ENCODE peak calls at places on chromosomes 13 and 19, in eight cellular contexts. B is psoas muscle, S is tibial artery, L is A549, A is nephron progenitor cell, I is heart right ventricle, Y is astrocyte, D is MCF 10A. U is an unnamed sample.

GRCh38 chr13:55439450-55439849 is 1701.3 kb upstream of the PRR20A start:
- DNase-seq in A (no peak), I (no peak), S (no peak), D (no peak), L (no peak), B (no peak), Y (no peak), U (no peak)

GRCh38 chr13:112107289-112107688 is 40.3 kb downstream of the SOX1 start:
- DNase-seq in Y (no peak), B (no peak), S (no peak), A (no peak), D (no peak), I (no peak), L (no peak), U (no peak)

GRCh38 chr19:39310558-39311311 is 9.9 kb downstream of the LRFN1 start:
- DNase-seq in A (no peak), B (no peak), Y (peak), S (no peak), I (no peak), D (no peak), L (peak), U (no peak)

GRCh38 chr13:86788624-86789023 is 882.5 kb upstream of the SLITRK5 start:
- DNase-seq in D (no peak), A (no peak), S (no peak), I (no peak), L (no peak), Y (no peak), B (no peak), U (no peak)

GRCh38 chr13:79799466-79799865 is 318.5 kb downstream of the NDFIP2 start:
- DNase-seq in I (no peak), S (no peak), Y (no peak), L (no peak), A (no peak), D (no peak), B (no peak), U (no peak)

GRCh38 chr13:27043013-27043412 is 128.6 kb downstream of the USP12 start:
- DNase-seq in D (peak), S (no peak), B (no peak), Y (peak), A (no peak), I (peak), L (peak), U (peak)

GRCh38 chr13:44022196-44022595 is 142.5 kb downstream of the LACC1 start:
- DNase-seq in I (no peak), B (no peak), L (peak), A (no peak), S (no peak), Y (peak), D (peak), U (no peak)

GRCh38 chr13:42532561-42533335 is 41.2 kb upstream of the TNFSF11 start:
- DNase-seq in I (no peak), A (no peak), S (no peak), L (no peak), B (no peak), D (no peak), Y (no peak), U (no peak)

GRCh38 chr19:4567584-4568071 is 8.1 kb upstream of the SEMA6B start:
- DNase-seq in S (no peak), I (peak), A (peak), L (peak), D (peak), Y (no peak), B (peak), U (peak)

GRCh38 chr19:10817291-10818038 is 18.5 kb downstream of the TMED1 start:
- DNase-seq in D (no peak), I (peak), B (peak), S (peak), Y (peak), L (no peak), A (no peak), U (peak)

GRCh38 chr13:83666126-83666525 is 216.1 kb downstream of the SLITRK1 start:
- DNase-seq in Y (peak), I (no peak), D (peak), S (no peak), B (no peak), L (no peak), A (no peak), U (peak)

DNA sequence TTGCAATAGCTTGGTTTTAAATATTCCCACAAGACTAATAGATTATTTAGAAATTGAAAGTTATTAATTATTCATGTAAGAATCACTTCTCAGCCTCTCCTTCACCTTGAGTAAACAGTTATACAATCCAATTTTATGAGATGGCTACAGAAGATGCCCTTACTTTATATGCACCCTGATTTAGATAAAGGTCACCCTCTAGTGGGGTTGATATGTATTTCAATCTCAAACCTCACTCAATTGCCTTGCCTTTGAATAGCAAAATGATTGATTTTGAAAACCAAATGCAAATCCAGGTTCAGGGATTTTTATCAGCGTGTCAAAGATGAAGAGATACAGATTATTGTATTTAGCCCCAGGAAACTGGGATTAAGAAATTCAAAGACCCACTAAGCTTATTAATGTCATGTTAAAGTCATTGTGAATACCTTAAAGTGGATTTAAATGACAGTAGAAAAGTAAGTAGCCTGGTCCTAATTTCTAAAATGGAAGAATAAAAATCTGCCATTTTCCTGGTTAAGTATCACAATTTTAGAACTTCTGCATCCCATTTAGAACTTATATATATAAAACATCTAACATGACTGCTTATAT is 305.1 kb downstream of the ITGBL1 start:
- DNase-seq in I (no peak), L (peak), D (peak), S (no peak), B (no peak), Y (peak), A (no peak), U (peak)
- TF ChIP-seq CTCF in I (peak), L (peak), D (peak), S (peak), B (peak), Y (peak), A (peak), U (peak)

GRCh38 chr19:49884109-49884508 is 6.6 kb downstream of the TBC1D17 start:
- DNase-seq in Y (no peak), I (no peak), B (peak), D (no peak), S (no peak), L (no peak), A (no peak), U (no peak)
- TF ChIP-seq CTCF in Y (no peak), I (no peak), B (no peak), D (no peak), S (no peak), L (no peak), A (no peak), U (no peak)

GRCh38 chr13:101258071-101258470 is 158.2 kb downstream of the NALCN start:
- DNase-seq in L (peak), D (peak), A (peak), S (no peak), Y (peak), B (peak), I (no peak), U (peak)
- TF ChIP-seq CTCF in L (no peak), D (no peak), A (no peak), S (no peak), Y (peak), B (no peak), I (no peak), U (no peak)

GRCh38 chr19:28239270-28239669 is 973.7 kb downstream of the UQCRFS1 start:
- DNase-seq in D (no peak), B (no peak), A (peak), Y (no peak), I (no peak), L (peak), S (no peak), U (no peak)

GRCh38 chr19:28245937-28246336 is 967.0 kb downstream of the UQCRFS1 start:
- DNase-seq in S (no peak), D (no peak), B (no peak), L (no peak), I (no peak), Y (no peak), A (no peak), U (no peak)

GRCh38 chr19:28244966-28245365 is 968.0 kb downstream of the UQCRFS1 start:
- DNase-seq in D (no peak), B (no peak), I (no peak), Y (no peak), A (no peak), L (no peak), S (no peak), U (no peak)

DNA sequence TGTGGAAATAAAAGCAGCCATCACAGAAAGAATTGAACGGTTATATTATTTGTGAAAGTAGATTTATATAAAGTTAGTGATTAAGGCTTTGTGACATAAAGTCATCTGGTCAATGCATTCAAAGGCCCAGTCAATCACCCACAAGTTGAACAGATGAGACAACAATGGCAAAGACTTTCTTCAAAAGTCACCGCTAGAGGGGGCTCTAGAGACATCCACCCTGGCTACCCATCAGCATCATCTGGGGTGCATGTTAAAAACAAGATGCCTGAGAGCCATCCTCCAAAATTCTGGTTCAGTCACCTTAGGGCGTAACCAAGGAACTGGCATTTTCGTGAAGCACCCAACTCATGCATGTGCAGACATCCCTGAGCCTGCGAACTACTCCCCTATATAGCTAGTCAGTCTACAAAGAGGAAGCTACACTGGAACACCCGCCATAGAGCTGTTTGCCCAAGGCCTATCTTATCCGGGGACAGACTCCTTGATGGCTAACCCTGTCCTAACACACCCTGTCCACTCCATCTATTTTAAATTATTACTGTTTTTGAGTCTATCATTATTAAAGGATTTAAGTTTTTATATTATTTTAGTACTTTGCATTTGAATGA is 970.5 kb downstream of the UQCRFS1 start:
- DNase-seq in Y (no peak), D (peak), S (no peak), B (no peak), A (peak), L (peak), I (peak), U (no peak)
- TF ChIP-seq CTCF in Y (peak), D (no peak), S (no peak), B (peak), A (peak), L (peak), I (peak), U (peak)

GRCh38 chr19:51097166-51097736 is 11.0 kb downstream of the CTU1 start:
- DNase-seq in B (peak), I (peak), D (peak), L (peak), Y (peak), S (no peak), A (peak), U (peak)
- TF ChIP-seq CTCF in B (peak), I (peak), D (peak), L (peak), Y (peak), S (peak), A (peak), U (peak)

DNA sequence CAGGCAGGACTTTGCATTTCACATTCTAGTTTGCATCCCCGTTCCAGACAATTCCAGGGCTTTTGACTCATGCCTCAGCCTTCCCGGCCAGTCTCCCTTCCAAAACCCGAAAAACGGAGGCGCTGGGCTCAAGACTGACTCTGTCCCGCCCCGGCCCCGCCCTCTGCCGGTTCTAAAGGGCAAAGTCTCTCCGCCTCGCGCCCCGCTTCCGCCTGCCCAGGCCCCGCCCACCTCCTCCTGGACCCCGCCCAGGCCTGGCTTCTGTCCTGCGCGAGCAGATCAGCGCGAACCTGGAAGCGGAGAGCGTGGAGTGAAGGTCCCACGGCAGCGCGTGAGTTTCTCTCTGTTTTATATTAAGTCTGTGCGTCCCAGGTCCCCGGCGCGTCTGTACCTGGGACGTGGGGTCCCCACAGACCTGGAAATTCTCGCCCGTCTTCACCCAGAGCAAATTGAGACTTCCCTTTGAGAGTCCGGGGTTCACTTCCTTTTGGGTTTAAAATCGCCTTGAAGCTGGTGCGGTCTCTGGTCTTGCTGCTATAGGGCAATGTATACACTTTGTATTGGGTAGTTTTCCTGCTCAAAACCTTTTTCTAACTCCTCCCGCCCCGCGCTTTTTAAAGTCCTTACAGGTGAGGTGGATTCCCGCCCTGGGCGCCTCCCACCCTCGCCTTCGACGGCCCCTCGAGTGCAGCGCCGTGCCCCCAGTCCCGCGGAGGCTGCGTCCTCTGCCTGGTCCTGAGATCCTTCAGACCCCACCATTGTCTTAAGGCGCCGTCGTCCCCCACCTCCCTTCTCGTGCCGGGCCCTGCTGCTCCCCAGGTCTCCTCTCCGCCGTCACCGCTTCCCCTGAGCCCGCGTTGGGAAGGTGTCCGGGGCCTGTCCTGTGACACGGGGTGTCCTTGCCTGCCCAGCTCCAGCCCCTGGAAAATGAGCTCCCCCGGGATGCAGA is 31.2 kb downstream of the ZNF701 start:
- DNase-seq in B (peak), I (peak), S (peak), L (no peak), D (peak), Y (peak), A (peak), U (peak)
- TF ChIP-seq CTCF in B (peak), I (peak), S (peak), L (no peak), D (peak), Y (no peak), A (peak), U (peak)

DNA sequence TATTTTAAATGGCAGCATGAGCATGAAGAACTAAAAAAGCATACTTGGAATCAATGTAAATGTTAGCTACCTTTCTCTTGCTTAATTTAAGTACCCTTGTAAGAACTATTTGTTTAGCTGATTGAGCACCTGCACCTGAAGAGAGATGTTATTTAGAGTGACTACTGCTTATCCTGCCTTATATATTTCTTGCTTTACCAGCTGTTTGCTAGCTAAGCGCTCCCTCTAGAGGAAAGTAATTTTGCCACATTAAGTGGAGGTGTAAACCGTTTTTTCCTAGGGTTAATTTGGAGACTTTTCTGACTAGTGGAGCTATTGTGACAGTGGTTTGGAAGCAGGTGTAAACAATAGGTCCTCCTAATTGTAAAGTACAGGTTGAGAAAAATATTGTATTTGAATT is 19.4 kb upstream of the PSG2 start:
- DNase-seq in A (no peak), I (no peak), Y (no peak), L (no peak), S (no peak), B (no peak), D (no peak), U (no peak)
- TF ChIP-seq CTCF in A (no peak), I (no peak), Y (no peak), L (peak), S (no peak), B (no peak), D (no peak), U (peak)

DNA sequence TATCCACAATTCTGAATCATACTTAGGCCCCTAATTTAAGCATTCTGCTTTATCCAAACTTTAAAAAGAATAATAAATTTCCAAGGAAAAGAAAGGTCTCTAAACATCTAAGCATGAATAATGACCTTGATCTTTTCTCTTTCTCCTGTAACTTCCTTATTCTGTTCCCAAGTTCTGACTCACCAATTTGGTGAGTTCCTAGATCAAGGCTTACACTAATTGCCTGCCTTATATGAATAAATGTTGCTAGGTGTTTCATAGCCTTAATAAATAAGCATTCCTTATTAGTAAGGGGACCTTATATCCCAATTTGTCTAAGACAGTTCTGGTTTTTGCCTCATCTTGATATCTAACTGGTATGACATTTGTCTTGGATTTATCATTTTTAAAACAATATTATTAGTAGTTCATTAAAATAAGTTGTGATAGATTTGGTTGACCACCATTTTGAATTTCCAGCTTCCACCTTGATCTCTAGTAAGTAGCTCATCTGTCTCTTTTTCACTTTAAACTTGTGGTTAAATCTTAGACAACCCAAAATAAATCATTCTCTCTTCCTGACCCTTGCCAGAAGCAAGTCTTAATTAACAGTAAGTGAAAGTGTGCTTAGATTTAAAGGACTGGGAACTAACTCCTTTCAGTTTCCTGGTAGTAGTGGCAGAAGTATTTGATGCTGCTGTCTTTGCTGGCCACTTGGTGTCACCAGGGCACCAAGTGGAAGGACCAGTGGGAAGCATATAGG is 121.2 kb upstream of the MLNR start:
- DNase-seq in L (peak), S (no peak), B (no peak), A (no peak), Y (no peak), D (peak), I (no peak), U (peak)
- TF ChIP-seq CTCF in L (peak), S (no peak), B (peak), A (peak), Y (peak), D (no peak), I (peak), U (peak)

GRCh38 chr19:3547767-3548282 is 8.9 kb downstream of the TEKTIP1 start:
- DNase-seq in A (no peak), D (no peak), B (no peak), L (no peak), S (peak), Y (no peak), I (no peak), U (no peak)

GRCh38 chr19:3546119-3546518 is 7.1 kb downstream of the TEKTIP1 start:
- DNase-seq in S (no peak), I (no peak), Y (no peak), L (no peak), A (no peak), D (no peak), B (no peak), U (no peak)

GRCh38 chr19:3545669-3546034 is 6.7 kb downstream of the TEKTIP1 start:
- DNase-seq in Y (no peak), A (no peak), S (no peak), D (no peak), I (no peak), B (no peak), L (no peak), U (no peak)

GRCh38 chr19:3548594-3548993 is 8.8 kb downstream of the MFSD12 start:
- DNase-seq in B (no peak), Y (no peak), A (no peak), S (no peak), L (no peak), D (no peak), I (no peak), U (no peak)

GRCh38 chr19:3547301-3547731 is 8.3 kb downstream of the TEKTIP1 start:
- DNase-seq in I (no peak), B (no peak), S (peak), L (no peak), Y (no peak), D (peak), A (no peak), U (no peak)
- TF ChIP-seq CTCF in I (peak), B (peak), S (no peak), L (peak), Y (peak), D (peak), A (peak), U (peak)

DNA sequence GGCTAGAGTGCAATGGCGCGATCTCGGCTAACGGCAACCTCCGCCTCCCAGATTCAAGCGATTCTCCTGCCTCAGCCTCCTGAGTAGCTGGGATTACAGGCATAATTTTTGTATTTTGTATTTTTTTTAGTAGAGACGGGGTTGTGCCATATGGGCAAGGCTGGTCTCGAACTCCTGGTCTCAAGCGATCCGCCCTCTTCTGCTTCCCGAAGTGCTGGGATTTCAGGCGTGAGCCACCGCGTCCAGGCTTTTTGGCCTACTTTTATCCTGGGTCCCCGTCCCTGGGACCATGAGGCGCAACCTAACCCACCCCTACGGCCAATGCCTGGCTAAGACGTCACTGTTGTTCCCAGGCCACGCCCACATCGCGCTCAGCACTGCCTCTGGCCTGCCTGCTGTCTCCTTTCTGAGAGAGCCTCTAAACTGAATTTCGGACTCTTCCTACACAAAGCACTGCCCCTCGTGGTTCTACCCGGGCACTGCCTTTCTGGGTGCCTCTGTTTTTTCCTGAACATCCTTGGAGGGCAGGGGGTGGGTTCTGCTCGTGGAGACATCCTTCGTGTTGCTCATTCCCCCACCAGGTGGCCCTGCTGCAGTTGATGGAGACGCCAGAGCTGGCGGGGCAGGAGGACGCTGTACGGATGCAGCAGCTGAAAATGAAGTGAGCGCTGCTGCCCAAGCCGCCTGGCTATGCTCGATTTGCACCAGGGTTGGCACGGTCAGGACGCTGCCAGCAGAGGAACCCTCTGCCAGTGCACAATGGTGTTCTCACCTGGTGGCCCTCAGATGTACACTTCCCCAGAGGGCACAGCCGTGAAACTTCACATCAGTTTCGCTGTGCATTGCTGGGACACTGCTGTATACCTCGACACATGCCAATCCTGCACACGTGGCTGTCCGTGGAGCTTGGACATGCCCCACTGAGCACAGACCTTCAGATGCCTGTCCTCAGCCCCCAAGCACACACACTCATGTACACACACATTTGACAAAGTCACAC is 2.0 kb downstream of the REX1BD start:
- DNase-seq in L (peak), D (peak), B (peak), Y (peak), A (peak), S (peak), I (no peak), U (no peak)
- TF ChIP-seq CTCF in L (peak), D (peak), B (peak), Y (peak), A (peak), S (peak), I (no peak), U (peak)